ENCODE peak calls at places on chromosome 11, in eight cellular contexts. P, W, N, H, M, E, J and L are unnamed samples.

GRCh38 chr11:65059959-65060824 is 1.8 kb upstream of the NAALADL1 start:
- ATAC-seq in P (no peak), W (no peak), N (no peak), H (no peak), M (no peak), E (no peak), J (peak; percentile 27), L (no peak)

GRCh38 chr11:120344302-120345004 is 8.2 kb downstream of the ARHGEF12 start:
- ATAC-seq in P (peak; percentile 77), W (peak; percentile 77), N (no peak), H (peak; percentile 33), M (peak; percentile 85), E (peak; percentile 79), J (no peak), L (no peak)

GRCh38 chr11:9774591-9775392 is 110.9 kb downstream of the SWAP70 start:
- ATAC-seq in P (no peak), W (no peak), N (peak; percentile 12), H (peak; percentile 35), M (no peak), E (no peak), J (peak; percentile 92), L (peak; percentile 39)

GRCh38 chr11:112658521-112658920 is 302.7 kb upstream of the NCAM1 start:
- ATAC-seq in P (no peak), W (no peak), N (no peak), H (no peak), M (peak; percentile 31), E (no peak), J (no peak), L (no peak)

GRCh38 chr11:116946414-116946813 is 109.0 kb upstream of the APOA1 start:
- ATAC-seq in P (no peak), W (no peak), N (no peak), H (no peak), M (no peak), E (no peak), J (peak; percentile 40), L (no peak)

GRCh38 chr11:11998091-11998781 is 10.2 kb downstream of the DKK3 start:
- ATAC-seq in P (peak; percentile 86), W (peak; percentile 53), N (no peak), H (no peak), M (peak; percentile 26), E (no peak), J (peak; percentile 88), L (no peak)

GRCh38 chr11:45927332-45927683 is 4.9 kb downstream of the LARGE2 start:
- ATAC-seq in P (no peak), W (no peak), N (no peak), H (no peak), M (no peak), E (no peak), J (no peak), L (no peak)

GRCh38 chr11:94077568-94078293 is 50.9 kb upstream of the PANX1 start:
- ATAC-seq in P (peak; percentile 47), W (no peak), N (peak; percentile 51), H (no peak), M (peak; percentile 89), E (no peak), J (no peak), L (no peak)

GRCh38 chr11:65116370-65117205 is 913 bp downstream of the ZNHIT2 start:
- ATAC-seq in P (peak; percentile 4), W (peak; percentile 2), N (no peak), H (peak; percentile 5), M (peak; percentile 1), E (peak; percentile 16), J (peak; percentile 8), L (no peak)

GRCh38 chr11:78230161-78230877 is 41.6 kb downstream of the USP35 start:
- ATAC-seq in P (no peak), W (no peak), N (peak; percentile 69), H (no peak), M (no peak), E (no peak), J (no peak), L (no peak)

GRCh38 chr11:126357969-126358762 is 2.7 kb downstream of the ST3GAL4 start:
- ATAC-seq in P (no peak), W (no peak), N (no peak), H (no peak), M (no peak), E (no peak), J (no peak), L (no peak)

GRCh38 chr11:65553301-65554001 is 4.7 kb downstream of the LTBP3 start:
- ATAC-seq in P (no peak), W (no peak), N (no peak), H (no peak), M (peak; percentile 2), E (peak; percentile 77), J (no peak), L (no peak)

GRCh38 chr11:102868359-102868758 is 6.4 kb downstream of the MMP12 start:
- ATAC-seq in P (no peak), W (no peak), N (no peak), H (no peak), M (no peak), E (no peak), J (peak; percentile 40), L (no peak)

GRCh38 chr11:106398396-106399074 is 321.1 kb downstream of the AASDHPPT start:
- ATAC-seq in P (peak; percentile 3), W (peak; percentile 38), N (no peak), H (peak; percentile 8), M (no peak), E (no peak), J (peak; percentile 53), L (no peak)

GRCh38 chr11:1807628-1807995 is 27.2 kb upstream of the SYT8 start:
- ATAC-seq in P (no peak), W (peak; percentile 74), N (no peak), H (no peak), M (peak; percentile 36), E (no peak), J (no peak), L (no peak)

GRCh38 chr11:103078710-103079109 is 13.2 kb downstream of the DCUN1D5 start:
- ATAC-seq in P (no peak), W (no peak), N (no peak), H (no peak), M (no peak), E (no peak), J (no peak), L (no peak)

GRCh38 chr11:87300640-87301381 is 263.1 kb downstream of the TMEM135 start:
- ATAC-seq in P (no peak), W (no peak), N (no peak), H (peak; percentile 69), M (no peak), E (no peak), J (peak; percentile 27), L (no peak)

GRCh38 chr11:67584205-67584880 is 731 bp downstream of the GSTP1 start:
- ATAC-seq in P (peak; percentile 83), W (peak; percentile 31), N (peak; percentile 74), H (peak; percentile 77), M (peak; percentile 79), E (peak; percentile 8), J (peak; percentile 55), L (peak; percentile 71)

GRCh38 chr11:41622707-41623359 is 163.4 kb upstream of the LRRC4C start:
- ATAC-seq in P (no peak), W (no peak), N (no peak), H (no peak), M (no peak), E (no peak), J (no peak), L (no peak)

GRCh38 chr11:1555713-1556153 is 16.3 kb downstream of the DUSP8 start:
- ATAC-seq in P (no peak), W (no peak), N (no peak), H (no peak), M (no peak), E (peak; percentile 16), J (no peak), L (no peak)

GRCh38 chr11:1853376-1854131 is 670 bp downstream of the LSP1 start:
- ATAC-seq in P (no peak), W (no peak), N (no peak), H (no peak), M (peak; percentile 5), E (no peak), J (no peak), L (no peak)

GRCh38 chr11:64876226-64876750 is 2.1 kb downstream of the EHD1 start:
- ATAC-seq in P (no peak), W (no peak), N (no peak), H (no peak), M (no peak), E (no peak), J (no peak), L (no peak)

GRCh38 chr11:76793834-76794291 is 10.7 kb downstream of the TSKU start:
- ATAC-seq in P (no peak), W (no peak), N (no peak), H (no peak), M (no peak), E (no peak), J (no peak), L (no peak)
- H3K4me1 ChIP-seq in P (peaks cover 25% of the 10 kb centered on the region), W (peaks cover 16% of the 10 kb centered on the region), N (peaks cover 27% of the 10 kb centered on the region), H (no peaks in the 10 kb centered on the region), M (peaks cover 18% of the 10 kb centered on the region), E (peaks cover 4% of the 10 kb centered on the region), J (peaks cover 4% of the 10 kb centered on the region), L (peaks cover 48% of the 10 kb centered on the region)

DNA sequence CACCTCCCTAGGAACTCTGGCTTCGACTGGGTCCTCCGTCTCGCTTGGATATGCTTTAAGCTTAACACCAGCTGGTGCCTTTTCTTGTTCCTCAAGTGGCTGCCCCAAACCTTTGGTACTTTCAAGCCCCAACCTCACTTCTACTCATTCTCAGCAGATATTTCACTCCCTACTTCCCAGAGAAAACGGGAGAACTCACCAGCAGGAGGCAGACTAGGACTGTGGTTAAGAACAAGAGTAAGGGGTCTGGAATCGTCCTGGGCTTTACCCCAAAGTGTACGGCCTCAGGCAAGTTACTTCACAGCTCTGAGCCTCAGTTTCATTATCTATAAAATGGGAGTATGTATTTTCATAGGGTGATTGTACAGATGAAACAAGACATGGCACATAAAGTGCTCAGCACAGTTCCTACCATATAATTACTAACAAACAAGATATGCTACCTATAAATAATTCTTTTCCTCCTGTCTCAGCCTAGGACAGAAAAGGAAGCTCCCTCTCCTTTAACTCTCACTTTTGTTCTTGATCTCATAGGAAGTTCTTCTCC is 37.8 kb downstream of the PAMR1 start:
- ATAC-seq in P (peak; percentile 54), W (no peak), N (peak; percentile 39), H (peak; percentile 44), M (no peak), E (no peak), J (no peak), L (peak; percentile 21)
- TF ChIP-seq CTCF in P (peak; percentile 17), W (peak; percentile 66), N (peak; percentile 54), H (no peak), M (peak; percentile 40), E (no peak), J (peak; percentile 62), L (no peak)

DNA sequence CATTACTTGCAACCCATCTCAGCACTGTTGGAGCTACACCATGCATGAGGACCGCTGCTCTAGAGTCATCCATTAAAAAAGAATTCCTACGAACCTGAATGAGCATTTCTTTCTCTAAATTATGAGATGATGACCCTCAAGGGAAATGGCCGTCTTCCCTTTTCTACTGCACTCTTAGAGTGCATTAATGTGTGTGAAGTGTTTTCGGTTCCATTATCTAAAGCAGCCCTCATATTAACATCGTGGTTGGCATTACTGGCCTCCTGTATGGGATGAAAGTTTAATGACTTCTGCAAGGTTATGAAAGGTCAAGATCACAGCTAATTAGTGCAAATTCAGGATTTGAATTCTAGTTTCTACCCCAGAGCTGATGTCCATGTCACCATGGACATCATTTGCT is 16.7 kb downstream of the CD44 start:
- ATAC-seq in P (no peak), W (no peak), N (no peak), H (no peak), M (no peak), E (no peak), J (no peak), L (no peak)
- H3K4me3 ChIP-seq in P (no peak overlapping the region), W (no peak overlapping the region), N (no peak overlapping the region), H (no peak overlapping the region), M (no peak overlapping the region), E (no peak overlapping the region), J (no peak overlapping the region), L (no peak overlapping the region)

GRCh38 chr11:69301033-69301490 is 7.1 kb downstream of the MYEOV start:
- ATAC-seq in P (no peak), W (no peak), N (no peak), H (no peak), M (no peak), E (no peak), J (no peak), L (no peak)
- H3K4me1 ChIP-seq in P (peaks cover 60% of the 10 kb centered on the region), W (peaks cover 74% of the 10 kb centered on the region), N (peaks cover 55% of the 10 kb centered on the region), H (peaks cover 16% of the 10 kb centered on the region), M (peaks cover 29% of the 10 kb centered on the region), E (peaks cover 26% of the 10 kb centered on the region), J (peaks cover 55% of the 10 kb centered on the region), L (no peaks in the 10 kb centered on the region)